ENCODE peak calls at places on chromosomes 16 and 17, in seven cellular contexts. N is HCT116, F is hepatocyte, K is GM23248, H is MM.1S, P is PC-3, Y is Karpas-422. C is an unnamed sample.

GRCh38 chr16:65961491-65962143 is 404.9 kb upstream of the CDH5 start:
- DNase-seq in K (no peak), F (no peak), Y (no peak), H (no peak), N (no peak), P (no peak), C (no peak)

GRCh38 chr17:63996430-63997182 is 1.5 kb upstream of the PRR29 start:
- DNase-seq in F (no peak), K (no peak), P (no peak), H (no peak), Y (no peak), N (no peak), C (no peak)

GRCh38 chr16:16830973-16831372 is 452.0 kb downstream of the NPIPA7 start:
- DNase-seq in P (no peak), K (no peak), F (no peak), Y (no peak), H (no peak), N (no peak), C (no peak)

GRCh38 chr17:4796550-4796915 is 569 bp downstream of the PSMB6 start:
- DNase-seq in K (peak; percentile 83), F (peak; percentile 63), H (no peak), N (no peak), P (peak; percentile 36), Y (peak; percentile 75), C (peak; percentile 78)

GRCh38 chr16:35011-35775 is 18.2 kb downstream of the POLR3K start:
- DNase-seq in P (no peak), H (no peak), K (no peak), Y (no peak), N (no peak), F (no peak), C (peak; percentile 0)

GRCh38 chr17:42132941-42133340 is 10.3 kb downstream of the HSPB9 start:
- DNase-seq in F (no peak), N (no peak), H (peak; percentile 66), K (peak; percentile 95), P (no peak), Y (no peak), C (no peak)

GRCh38 chr17:66526827-66527226 is 224.4 kb downstream of the PRKCA start:
- DNase-seq in H (no peak), N (no peak), Y (no peak), F (no peak), K (no peak), P (no peak), C (no peak)

GRCh38 chr17:8964801-8965393 is 610 bp downstream of the PIK3R5 start:
- DNase-seq in H (no peak), K (no peak), P (no peak), N (no peak), F (no peak), Y (no peak), C (no peak)

GRCh38 chr17:59611503-59611902 is 8.2 kb upstream of the CLTC start:
- DNase-seq in P (no peak), H (no peak), N (no peak), F (no peak), Y (no peak), K (no peak), C (no peak)

GRCh38 chr16:88437367-88437964 is 15.6 kb upstream of the ZFPM1 start:
- DNase-seq in N (peak; percentile 37), K (peak; percentile 49), Y (peak; percentile 87), P (peak; percentile 68), F (peak; percentile 79), H (peak; percentile 27), C (peak; percentile 92)

GRCh38 chr16:54940279-54940604 is 9.6 kb downstream of the IRX5 start:
- DNase-seq in P (no peak), N (no peak), F (no peak), Y (no peak), K (no peak), H (no peak), C (no peak)

GRCh38 chr17:44987194-44987882 is 19.2 kb upstream of the C1QL1 start:
- DNase-seq in K (peak; percentile 29), F (no peak), Y (no peak), H (no peak), P (no peak), N (no peak), C (peak; percentile 84)

GRCh38 chr17:4940625-4941021 is 555 bp downstream of the RNF167 start:
- DNase-seq in P (no peak), Y (peak; percentile 74), N (no peak), F (no peak), K (peak; percentile 52), H (no peak), C (peak; percentile 39)

GRCh38 chr16:80720759-80721470 is 83.5 kb downstream of the CDYL2 start:
- DNase-seq in N (no peak), P (no peak), H (no peak), Y (peak; percentile 32), F (no peak), K (peak; percentile 50), C (no peak)

GRCh38 chr16:57150682-57151330 is 35.0 kb downstream of the PSME3IP1 start:
- DNase-seq in K (no peak), F (no peak), Y (no peak), P (no peak), N (no peak), H (no peak), C (peak; percentile 19)

GRCh38 chr16:14155572-14156213 is 84.6 kb downstream of the MRTFB start:
- DNase-seq in H (no peak), N (no peak), K (no peak), F (no peak), Y (peak; percentile 36), P (no peak), C (no peak)

GRCh38 chr16:12900599-12901203 is 697 bp upstream of the SHISA9 start:
- DNase-seq in F (no peak), Y (no peak), K (no peak), H (no peak), N (no peak), P (no peak), C (peak; percentile 53)
- H3K9me2 ChIP-seq in F (no peaks in the 10 kb centered on the region), Y (no peaks in the 10 kb centered on the region), K (no peaks in the 10 kb centered on the region), H (no peaks in the 10 kb centered on the region), N (no peaks in the 10 kb centered on the region), P (no peaks in the 10 kb centered on the region), C (no peaks in the 10 kb centered on the region)

GRCh38 chr17:71869293-71869692 is 251.5 kb upstream of the SOX9 start:
- DNase-seq in K (no peak), P (no peak), F (no peak), N (no peak), H (no peak), Y (no peak), C (no peak)
- H2AFZ ChIP-seq in K (no peak overlapping the region), P (no peak overlapping the region), F (no peak overlapping the region), N (no peak overlapping the region), H (no peak overlapping the region), Y (no peak overlapping the region), C (peak overlapping the region; percentile 8)

GRCh38 chr16:50722960-50723359 is 18.9 kb upstream of the CYLD start:
- DNase-seq in P (no peak), F (no peak), N (no peak), K (no peak), Y (no peak), H (no peak), C (no peak)
- H3K9me2 ChIP-seq in P (no peaks in the 10 kb centered on the region), F (no peaks in the 10 kb centered on the region), N (no peaks in the 10 kb centered on the region), K (no peaks in the 10 kb centered on the region), Y (peaks cover 3% of the 10 kb centered on the region), H (no peaks in the 10 kb centered on the region), C (no peaks in the 10 kb centered on the region)

GRCh38 chr16:68524069-68524820 is 14.8 kb upstream of the ZFP90 start:
- DNase-seq in F (no peak), Y (peak; percentile 53), H (no peak), P (no peak), N (no peak), K (no peak), C (no peak)

GRCh38 chr16:68519225-68519745 is 19.8 kb upstream of the ZFP90 start:
- DNase-seq in K (no peak), F (no peak), Y (no peak), P (no peak), H (no peak), N (no peak), C (no peak)

GRCh38 chr16:68517606-68518161 is 21.4 kb upstream of the ZFP90 start:
- DNase-seq in N (no peak), K (no peak), H (no peak), Y (peak; percentile 95), P (no peak), F (no peak), C (no peak)

GRCh38 chr16:68526143-68526781 is 12.8 kb upstream of the ZFP90 start:
- DNase-seq in H (no peak), N (no peak), F (no peak), P (no peak), Y (no peak), K (no peak), C (no peak)

GRCh38 chr16:68520649-68521086 is 18.4 kb upstream of the ZFP90 start:
- DNase-seq in N (peak; percentile 81), Y (peak; percentile 97), F (peak; percentile 96), K (peak; percentile 94), P (peak; percentile 85), H (peak; percentile 92), C (peak; percentile 98)
- H2AFZ ChIP-seq in N (peak overlapping the region; percentile 68), Y (no peak overlapping the region), F (no peak overlapping the region), K (peak overlapping the region; percentile 60), P (peak overlapping the region; percentile 77), H (peak overlapping the region; percentile 76), C (peak overlapping the region; percentile 98)

DNA sequence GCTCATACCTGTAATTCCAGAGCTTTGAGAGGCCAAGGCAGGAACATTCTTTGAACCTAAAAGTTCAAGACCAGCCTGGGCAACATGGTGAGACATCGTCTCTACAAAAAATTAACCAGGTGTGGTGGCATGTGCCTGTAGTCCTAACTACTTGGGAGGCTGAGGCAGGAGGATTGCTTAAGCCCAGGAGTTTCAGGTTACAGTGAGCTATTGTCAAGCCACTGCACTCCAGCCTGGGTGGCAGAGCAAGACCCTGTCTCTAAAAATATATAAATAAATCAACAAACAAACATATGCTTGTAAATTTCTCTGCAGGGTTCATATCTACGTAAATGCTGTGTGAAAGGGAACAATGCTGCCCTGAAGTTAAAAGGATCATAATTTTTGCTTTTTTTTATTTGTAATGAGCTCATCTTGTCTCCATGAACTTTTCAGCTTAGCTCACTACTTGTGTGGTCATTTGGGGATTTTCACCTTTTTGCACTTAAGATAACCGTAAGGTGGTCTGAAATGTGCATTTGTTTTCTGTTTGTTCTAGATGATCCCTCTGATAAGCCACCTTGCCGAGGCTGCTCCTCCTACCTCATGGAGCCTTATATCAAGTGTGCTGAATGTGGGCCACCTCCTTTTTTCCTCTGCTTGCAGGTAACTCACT is 16.4 kb downstream of the TADA2A start:
- DNase-seq in Y (no peak), P (no peak), N (no peak), K (no peak), H (no peak), F (no peak), C (no peak)
- H3K9me2 ChIP-seq in Y (no peaks in the 10 kb centered on the region), P (no peaks in the 10 kb centered on the region), N (no peaks in the 10 kb centered on the region), K (no peaks in the 10 kb centered on the region), H (no peaks in the 10 kb centered on the region), F (no peaks in the 10 kb centered on the region), C (no peaks in the 10 kb centered on the region)